ENCODE peak calls at places on chromosomes 7 and 10, in four cellular contexts. B, E, I and O are unnamed samples.

GRCh38 chr7:152050547-152050971 is 25.1 kb downstream of the GALNT11 start:
- DNase-seq in B (no peak), I (no peak), E (no peak), O (no peak)

GRCh38 chr7:1811850-1812692 is 142.0 kb downstream of the ELFN1 start:
- DNase-seq in I (no peak), B (peak), E (peak), O (no peak)

GRCh38 chr7:99030951-99031350 is 113.0 kb downstream of the SMURF1 start:
- DNase-seq in B (no peak), E (no peak), I (no peak), O (no peak)

GRCh38 chr7:157570531-157571200 is 233.9 kb downstream of the DNAJB6 start:
- DNase-seq in I (no peak), E (no peak), B (no peak), O (no peak)

GRCh38 chr10:133422821-133423771 is 1.3 kb downstream of the SPRN start:
- DNase-seq in B (no peak), E (no peak), I (no peak), O (no peak)

GRCh38 chr10:117536862-117537435 is 5.6 kb upstream of the EMX2 start:
- DNase-seq in E (no peak), B (no peak), I (no peak), O (no peak)

GRCh38 chr7:22665816-22666375 is 61.1 kb upstream of the IL6 start:
- DNase-seq in I (no peak), B (no peak), E (no peak), O (no peak)

GRCh38 chr7:30510124-30511074 is 5.8 kb upstream of the GGCT start:
- DNase-seq in E (no peak), B (peak), I (peak), O (no peak)

GRCh38 chr10:28734940-28735759 is 57.8 kb downstream of the BAMBI start:
- DNase-seq in I (peak), B (peak), E (peak), O (no peak)

GRCh38 chr10:99700649-99701048 is 31.3 kb downstream of the COX15 start:
- DNase-seq in B (no peak), I (no peak), E (no peak), O (no peak)

GRCh38 chr10:26509311-26509710 is 71.2 kb downstream of the APBB1IP start:
- DNase-seq in I (no peak), E (no peak), B (no peak), O (no peak)
- TF ChIP-seq CHD4 in I (no peak), E (no peak), B (no peak), O (no peak)

DNA sequence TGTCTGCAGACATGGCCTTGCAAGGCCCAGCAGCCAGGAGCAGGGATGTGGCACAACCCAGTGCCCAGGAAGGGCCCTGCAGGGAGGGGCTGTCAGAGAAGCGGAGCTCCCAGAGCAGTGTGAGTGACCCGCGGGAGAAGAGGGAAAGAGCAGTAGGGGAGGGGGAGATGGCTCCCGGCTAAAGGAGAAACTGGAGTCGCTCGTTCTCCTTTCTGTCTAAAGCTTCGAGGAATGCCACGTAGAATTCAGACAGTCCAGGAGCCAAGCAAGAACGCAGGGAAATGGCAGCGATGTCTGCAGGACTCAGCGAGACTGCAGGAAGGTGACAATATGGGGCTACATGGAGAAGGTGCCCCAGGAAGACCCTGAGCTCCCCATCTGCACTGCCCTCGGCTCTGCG is 22.4 kb upstream of the HABP2 start:
- DNase-seq in E (no peak), B (no peak), I (no peak), O (no peak)
- TF ChIP-seq CHD4 in E (no peak), B (no peak), I (no peak), O (no peak)

DNA sequence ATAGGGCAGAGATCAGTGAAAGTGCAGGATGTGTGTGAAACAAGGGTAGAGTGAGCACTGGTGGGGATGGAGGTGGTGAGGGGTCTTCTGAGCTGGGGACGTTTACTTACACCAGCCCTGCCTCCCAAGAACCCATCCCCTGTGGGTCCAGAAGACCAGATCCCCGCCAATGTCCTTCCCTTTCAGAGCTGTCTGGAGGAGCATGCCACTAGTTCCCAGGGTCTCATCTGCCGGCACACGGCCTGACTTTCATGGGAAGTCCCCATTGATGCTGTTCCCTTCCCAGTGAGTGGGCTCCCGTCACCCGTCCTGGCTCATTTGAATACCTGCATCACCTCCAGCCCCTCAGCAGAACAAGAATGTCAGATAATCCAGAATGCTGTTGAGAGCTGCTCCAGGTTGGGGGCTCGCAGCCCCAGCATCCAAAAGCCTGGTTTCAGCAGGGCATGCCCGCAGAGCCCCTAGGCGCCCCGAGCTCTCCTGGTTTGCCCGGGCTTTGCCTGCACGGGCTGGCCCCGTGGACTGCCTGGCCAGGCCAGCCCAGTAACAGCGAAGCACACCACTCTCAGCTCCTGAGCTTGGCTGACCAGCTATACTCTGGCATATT is 246.7 kb downstream of the MGMT start:
- DNase-seq in B (no peak), E (no peak), I (no peak), O (no peak)
- TF ChIP-seq CHD4 in B (no peak), E (no peak), I (no peak), O (no peak)

GRCh38 chr10:124575107-124576035 is 113.7 kb downstream of the LHPP start:
- DNase-seq in I (no peak), B (no peak), E (no peak), O (no peak)

GRCh38 chr10:124578231-124579002 is 116.8 kb downstream of the LHPP start:
- DNase-seq in I (no peak), E (no peak), B (no peak), O (no peak)

GRCh38 chr10:124577651-124578050 is 116.0 kb downstream of the LHPP start:
- DNase-seq in I (no peak), B (no peak), E (no peak), O (no peak)

GRCh38 chr10:124576526-124577420 is 115.2 kb downstream of the LHPP start:
- DNase-seq in I (no peak), B (no peak), E (no peak), O (no peak)

GRCh38 chr10:124579003-124579384 is 117.4 kb downstream of the LHPP start:
- DNase-seq in E (no peak), B (no peak), I (no peak), O (no peak)
- TF ChIP-seq CHD4 in E (no peak), B (no peak), I (no peak), O (no peak)

DNA sequence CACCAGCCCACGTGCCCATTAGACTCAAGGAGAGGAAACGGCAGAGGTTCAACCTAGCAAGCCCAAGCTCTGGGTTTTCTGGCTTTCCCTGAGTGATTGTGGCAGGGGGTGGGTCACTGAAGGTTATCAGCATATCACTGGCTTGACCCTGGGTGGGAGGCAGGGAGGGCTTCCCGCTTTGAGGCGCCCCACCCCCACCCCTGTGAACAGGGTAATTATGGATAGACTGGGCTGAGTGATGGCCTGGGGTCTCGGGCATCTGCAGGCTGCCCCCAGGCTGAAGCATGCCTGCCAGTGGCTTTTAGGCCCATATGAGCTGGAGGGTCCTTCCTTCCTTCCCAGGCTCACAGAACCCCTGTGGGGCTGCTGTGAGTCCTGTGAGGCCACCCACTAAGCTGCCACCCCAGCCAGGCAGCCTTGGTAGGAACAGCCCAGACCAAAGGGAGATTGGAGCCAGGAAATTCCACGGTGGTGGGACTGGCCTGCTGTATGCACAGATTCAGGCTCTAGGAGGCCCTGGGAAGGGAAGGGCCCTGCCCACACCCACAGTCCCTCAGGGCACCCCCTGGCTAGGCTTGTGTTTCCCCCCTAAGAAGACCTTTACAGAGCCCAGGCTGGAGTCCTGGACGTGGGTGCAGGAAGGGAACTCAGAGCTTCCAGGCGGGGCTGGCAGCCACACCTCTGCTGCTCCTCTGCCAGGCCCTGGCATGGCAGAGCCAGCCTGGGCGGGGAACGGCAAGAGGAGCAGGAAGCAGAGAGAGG is 33.2 kb downstream of the GPRIN2 start:
- DNase-seq in E (peak), I (no peak), B (no peak), O (no peak)
- TF ChIP-seq CHD4 in E (no peak), I (no peak), B (no peak), O (no peak)